ENCODE peak calls at places on chromosomes 6 and 20, in four cellular contexts. T, M, L and Z are unnamed samples.

GRCh38 chr6:39328066-39328465 is 5.6 kb upstream of the KCNK16 start:
- DNase-seq in M (no peak), L (no peak), T (no peak), Z (no peak)

GRCh38 chr20:17938889-17939619 is 29.5 kb downstream of the SNX5 start:
- DNase-seq in L (peak; percentile 86), T (peak; percentile 57), M (peak; percentile 72), Z (peak; percentile 65)

GRCh38 chr20:18007534-18008292 is 38.9 kb downstream of the MGME1 start:
- DNase-seq in M (no peak), T (no peak), L (no peak), Z (no peak)

GRCh38 chr6:31525932-31526591 is 2.7 kb upstream of the MCCD1 start:
- DNase-seq in T (no peak), L (no peak), M (peak; percentile 71), Z (no peak)

GRCh38 chr20:24735263-24735662 is 213.8 kb upstream of the CST7 start:
- DNase-seq in M (no peak), L (no peak), T (no peak), Z (no peak)

GRCh38 chr20:45058168-45058850 is 42.6 kb downstream of the KCNS1 start:
- DNase-seq in M (no peak), L (no peak), T (no peak), Z (no peak)

GRCh38 chr6:8132130-8132529 is 29.8 kb upstream of the EEF1E1 start:
- DNase-seq in T (no peak), M (no peak), L (no peak), Z (no peak)

GRCh38 chr6:14212020-14212419 is 94.4 kb downstream of the CD83 start:
- DNase-seq in T (peak; percentile 36), L (peak; percentile 58), M (no peak), Z (no peak)

GRCh38 chr20:4613718-4614620 is 107.7 kb upstream of the PRND start:
- DNase-seq in L (peak; percentile 57), M (peak; percentile 32), T (no peak), Z (no peak)

GRCh38 chr6:33430991-33431879 is 11.4 kb downstream of the SYNGAP1 start:
- DNase-seq in T (no peak), L (peak; percentile 95), M (peak; percentile 81), Z (peak; percentile 83)

GRCh38 chr20:7161690-7162089 is 394.2 kb downstream of the BMP2 start:
- DNase-seq in L (no peak), T (no peak), M (peak; percentile 6), Z (no peak)

GRCh38 chr6:149855040-149855654 is 9.0 kb downstream of the LRP11 start:
- DNase-seq in M (peak; percentile 96), L (no peak), T (no peak), Z (no peak)

GRCh38 chr6:7283676-7284075 is 29.3 kb downstream of the SSR1 start:
- DNase-seq in T (no peak), L (no peak), M (no peak), Z (no peak)

GRCh38 chr20:3783516-3784225 is 2.4 kb upstream of the SPEF1 start:
- DNase-seq in M (no peak), T (no peak), L (no peak), Z (no peak)

GRCh38 chr6:109237082-109237985 is 142.0 kb downstream of the CEP57L1 start:
- DNase-seq in T (no peak), M (peak; percentile 65), L (no peak), Z (no peak)

GRCh38 chr6:106546322-106547052 is 82.8 kb downstream of the RTN4IP1 start:
- DNase-seq in L (no peak), M (peak; percentile 66), T (no peak), Z (no peak)

GRCh38 chr6:119347466-119348307 is 1.9 kb downstream of the MAN1A1 start:
- DNase-seq in M (peak; percentile 40), T (no peak), L (no peak), Z (no peak)

GRCh38 chr6:156953478-156954146 is 176.4 kb downstream of the ARID1B start:
- DNase-seq in M (peak; percentile 97), T (no peak), L (no peak), Z (peak; percentile 49)

GRCh38 chr6:140043762-140044378 is 669.4 kb upstream of the CITED2 start:
- DNase-seq in T (no peak), L (no peak), M (peak; percentile 58), Z (no peak)

GRCh38 chr6:140043357-140043756 is 668.9 kb upstream of the CITED2 start:
- DNase-seq in M (peak; percentile 85), L (no peak), T (no peak), Z (no peak)

GRCh38 chr6:140041056-140041455 is 666.6 kb upstream of the CITED2 start:
- DNase-seq in T (no peak), M (no peak), L (no peak), Z (no peak)

GRCh38 chr6:140040391-140040790 is 665.9 kb upstream of the CITED2 start:
- DNase-seq in M (peak; percentile 43), T (no peak), L (no peak), Z (no peak)

DNA sequence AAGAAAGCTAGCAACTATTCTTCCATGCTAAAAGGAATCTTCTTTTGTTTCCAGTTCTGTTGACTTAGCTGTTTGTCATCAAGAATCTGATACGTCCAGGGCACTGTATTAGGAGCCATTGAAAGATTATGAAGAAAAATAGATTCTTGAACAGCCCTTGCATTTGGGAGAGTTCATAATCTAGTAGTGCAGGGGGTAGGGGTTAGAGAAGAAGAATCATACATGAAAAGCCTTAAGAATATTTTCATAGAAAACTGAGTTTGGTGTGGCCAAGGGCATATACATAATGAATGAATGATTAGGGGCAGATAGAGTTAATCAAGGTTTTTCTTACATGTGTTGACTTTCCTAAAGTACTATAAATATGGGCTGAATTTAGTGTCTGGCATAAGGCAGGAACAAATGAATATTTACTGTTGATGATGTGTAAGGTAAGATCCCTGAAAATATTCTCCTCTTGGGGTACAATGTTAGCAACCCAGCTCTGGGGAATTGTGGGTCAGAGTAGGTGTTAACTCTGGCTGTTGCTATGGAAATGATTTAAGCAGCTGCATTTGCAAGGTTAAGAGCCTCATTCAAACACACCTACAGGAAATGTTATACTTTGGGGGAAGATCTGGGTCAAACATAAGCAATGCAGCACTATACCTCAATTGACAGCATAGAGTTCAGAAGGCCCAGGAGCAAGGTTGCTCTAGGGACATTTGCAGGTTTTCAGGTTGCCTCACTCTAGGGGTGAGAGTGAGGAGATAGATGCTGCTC is 667.3 kb upstream of the CITED2 start:
- DNase-seq in L (no peak), T (no peak), M (no peak), Z (no peak)
- H2BK12ac ChIP-seq in L (no peak overlapping the region), T (no peak overlapping the region), M (no peak overlapping the region), Z (no peak overlapping the region)

GRCh38 chr6:159718634-159719033 is 8.7 kb upstream of the WTAP start:
- DNase-seq in L (no peak), T (no peak), M (no peak), Z (no peak)
- H2AK5ac ChIP-seq in L (no peak overlapping the region), T (no peak overlapping the region), M (no peak overlapping the region), Z (no peak overlapping the region)

DNA sequence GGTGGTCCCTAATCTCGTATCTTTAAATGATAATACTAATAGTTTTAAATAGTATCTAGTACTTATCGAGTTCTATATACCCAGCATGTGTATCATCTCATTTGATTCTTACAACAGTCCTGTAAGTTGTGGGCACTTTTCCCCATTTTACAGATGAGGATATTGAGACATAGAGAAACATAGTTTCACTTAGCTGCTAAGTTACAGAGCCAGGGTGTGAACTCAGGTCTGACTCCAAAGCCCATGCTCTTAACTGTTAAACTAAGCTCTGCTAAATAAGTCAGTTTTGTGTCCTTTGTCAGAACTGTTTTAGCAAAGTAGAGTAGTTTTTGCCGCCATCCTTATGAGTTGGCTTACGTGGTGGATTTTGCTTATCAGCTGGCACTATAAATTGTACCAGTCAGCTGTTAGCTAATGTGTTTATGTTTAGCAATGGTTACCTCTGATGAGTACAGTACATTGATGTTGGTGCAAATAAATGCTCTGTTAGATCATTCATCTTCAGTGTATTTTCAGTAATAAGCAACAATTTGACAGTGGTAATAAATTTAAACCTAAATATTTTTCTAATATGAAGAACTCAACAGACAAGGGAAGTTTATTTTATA is 12.1 kb downstream of the OGFRL1 start:
- DNase-seq in M (no peak), L (no peak), T (no peak), Z (no peak)
- H3K4me2 ChIP-seq in M (no peak overlapping the region), L (no peak overlapping the region), T (no peak overlapping the region), Z (no peak overlapping the region)

GRCh38 chr6:166542580-166542912 is 43.9 kb downstream of the RAMACL start:
- DNase-seq in L (peak; percentile 71), M (no peak), T (peak; percentile 33), Z (no peak)

GRCh38 chr6:166543603-166544293 is 42.7 kb downstream of the RAMACL start:
- DNase-seq in L (no peak), T (no peak), M (no peak), Z (no peak)

GRCh38 chr6:166541876-166542579 is 44.5 kb downstream of the RAMACL start:
- DNase-seq in T (no peak), L (no peak), M (no peak), Z (no peak)

GRCh38 chr6:166540631-166541331 is 45.7 kb downstream of the RAMACL start:
- DNase-seq in T (no peak), M (no peak), L (no peak), Z (no peak)

GRCh38 chr6:166541366-166541765 is 45.1 kb downstream of the RAMACL start:
- DNase-seq in M (no peak), T (no peak), L (no peak), Z (no peak)
- H2BK12ac ChIP-seq in M (no peak overlapping the region), T (peak overlapping the region; percentile 82), L (no peak overlapping the region), Z (no peak overlapping the region)